ENCODE peak calls at places on chromosomes 13 and 19, in seven cellular contexts. N is NCI-H345; H is activated CD8-positive, alpha-beta memory T cell treated with anti-CD3 and anti-CD28 coated beads, Interleukin-2, amount 10 ng/mL, durations not matched to agents 7 days and 5 days; D is activated gamma-delta T cell treated with Interleukin-2 at 50 U/mL for 16 hours; P is right lobe of liver; Q is pancreas; B is dorsolateral prefrontal cortex. L is an unnamed sample.

GRCh38 chr19:30551271-30551670 is 179.1 kb downstream of the ZNF536 start:
- DNase-seq in N (no peak), H (no peak), D (no peak), P (no peak), Q (no peak), B (no peak), L (no peak)

GRCh38 chr13:63696055-63696454 is 2280.4 kb upstream of the PCDH20 start:
- DNase-seq in N (no peak), H (no peak), D (no peak), P (no peak), Q (no peak), B (no peak), L (no peak)

GRCh38 chr13:75685239-75685697 is 49.1 kb downstream of the LMO7 start:
- DNase-seq in N (peak), H (no peak), D (no peak), P (no peak), Q (no peak), B (no peak), L (no peak)

GRCh38 chr13:40664100-40665060 is 2.1 kb downstream of the FOXO1 start:
- DNase-seq in N (no peak), H (peak), D (peak), P (peak), Q (peak), B (peak), L (peak)

GRCh38 chr19:55502197-55502952 is 14.1 kb downstream of the SSC5D start:
- DNase-seq in N (no peak), H (no peak), D (no peak), P (no peak), Q (no peak), B (no peak), L (no peak)

GRCh38 chr13:67223024-67223423 is 7.1 kb downstream of the PCDH9 start:
- DNase-seq in N (no peak), H (no peak), D (no peak), P (no peak), Q (no peak), B (no peak), L (no peak)

GRCh38 chr13:94534171-94534570 is 54.7 kb upstream of the DCT start:
- DNase-seq in N (no peak), H (no peak), D (no peak), P (no peak), Q (no peak), B (no peak), L (no peak)

GRCh38 chr13:80802946-80803345 is 462.0 kb upstream of the SPRY2 start:
- DNase-seq in N (no peak), H (no peak), D (no peak), P (no peak), Q (no peak), B (no peak), L (no peak)

GRCh38 chr13:90270231-90270630 is 1077.3 kb upstream of the MIR17HG start:
- DNase-seq in N (no peak), H (no peak), D (no peak), P (no peak), Q (no peak), B (no peak), L (no peak)